ENCODE peak calls at places on chromosomes 2 and 18, in nine cellular contexts. I, J, M, C, W, F, G, X and T are unnamed samples.

GRCh38 chr2:3418766-3419165 is 39.3 kb downstream of the TRAPPC12 start:
- DNase-seq in I (no peak), J (no peak), M (no peak), C (no peak), W (no peak), F (no peak), G (no peak), X (no peak), T (no peak)

GRCh38 chr18:60892855-60893254 is 440.4 kb upstream of the CDH20 start:
- DNase-seq in I (peak), J (no peak), M (peak), C (no peak), W (peak), F (no peak), G (no peak), X (no peak), T (no peak)

GRCh38 chr2:227545990-227546389 is 52.7 kb upstream of the SCYGR2 start:
- DNase-seq in I (no peak), J (peak), M (no peak), C (no peak), W (peak), F (peak), G (no peak), X (no peak), T (peak)

GRCh38 chr2:191701696-191702095 is 23.8 kb downstream of the NABP1 start:
- DNase-seq in I (no peak), J (no peak), M (no peak), C (no peak), W (no peak), F (no peak), G (no peak), X (no peak), T (no peak)

GRCh38 chr2:126855606-126856005 is 43.1 kb upstream of the TEX51 start:
- DNase-seq in I (no peak), J (no peak), M (no peak), C (no peak), W (no peak), F (no peak), G (no peak), X (no peak), T (no peak)

GRCh38 chr18:31973929-31974546 is 31.1 kb upstream of the TRAPPC8 start:
- DNase-seq in I (no peak), J (no peak), M (no peak), C (no peak), W (no peak), F (no peak), G (no peak), X (no peak), T (no peak)

GRCh38 chr2:144946263-144946662 is 426.3 kb upstream of the ZEB2 start:
- DNase-seq in I (no peak), J (no peak), M (no peak), C (no peak), W (no peak), F (no peak), G (no peak), X (no peak), T (no peak)

GRCh38 chr2:132670104-132670960 is at the start of gene LYPD1:
- DNase-seq in I (no peak), J (peak), M (no peak), C (peak), W (peak), F (peak), G (peak), X (peak), T (no peak)

GRCh38 chr2:99127999-99128398 is 13.5 kb upstream of the C2orf15 start:
- DNase-seq in I (no peak), J (no peak), M (no peak), C (no peak), W (no peak), F (no peak), G (no peak), X (no peak), T (no peak)

GRCh38 chr2:112065966-112066365 is 10.9 kb downstream of the TMEM87B start:
- DNase-seq in I (no peak), J (no peak), M (peak), C (peak), W (peak), F (no peak), G (no peak), X (no peak), T (no peak)

GRCh38 chr2:59151805-59152204 is 910.7 kb upstream of the FANCL start:
- DNase-seq in I (no peak), J (no peak), M (no peak), C (no peak), W (no peak), F (no peak), G (no peak), X (no peak), T (no peak)

GRCh38 chr18:13283746-13284145 is 65.2 kb downstream of the LDLRAD4 start:
- DNase-seq in I (no peak), J (no peak), M (no peak), C (no peak), W (no peak), F (no peak), G (no peak), X (no peak), T (no peak)

GRCh38 chr2:127576433-127577207 is 41.1 kb downstream of the MYO7B start:
- DNase-seq in I (peak), J (peak), M (no peak), C (peak), W (peak), F (no peak), G (no peak), X (no peak), T (peak)

GRCh38 chr18:8771930-8772329 is 66.6 kb downstream of the MTCL1 start:
- DNase-seq in I (no peak), J (no peak), M (no peak), C (no peak), W (no peak), F (no peak), G (no peak), X (no peak), T (no peak)

GRCh38 chr2:213150315-213150951 is 979 bp downstream of the IKZF2 start:
- DNase-seq in I (no peak), J (no peak), M (no peak), C (peak), W (peak), F (no peak), G (no peak), X (peak), T (no peak)

GRCh38 chr18:57797209-57797651 is 5.9 kb downstream of the ATP8B1 start:
- DNase-seq in I (no peak), J (no peak), M (no peak), C (peak), W (no peak), F (no peak), G (no peak), X (no peak), T (no peak)

GRCh38 chr2:120989911-120990441 is 254.3 kb downstream of the GLI2 start:
- DNase-seq in I (no peak), J (no peak), M (no peak), C (peak), W (no peak), F (no peak), G (no peak), X (no peak), T (no peak)

GRCh38 chr18:43661570-43661969 is 384.3 kb upstream of the SYT4 start:
- DNase-seq in I (no peak), J (no peak), M (peak), C (no peak), W (peak), F (no peak), G (no peak), X (peak), T (no peak)

GRCh38 chr2:127634066-127634617 is 11.8 kb upstream of the GPR17 start:
- DNase-seq in I (no peak), J (no peak), M (no peak), C (peak), W (no peak), F (no peak), G (no peak), X (no peak), T (no peak)

GRCh38 chr2:158889135-158889853 is 79.1 kb upstream of the TANC1 start:
- DNase-seq in I (no peak), J (no peak), M (no peak), C (peak), W (no peak), F (no peak), G (no peak), X (no peak), T (no peak)

GRCh38 chr18:49247786-49248185 is 212.7 kb downstream of the DYM start:
- DNase-seq in I (no peak), J (no peak), M (no peak), C (no peak), W (no peak), F (no peak), G (no peak), X (no peak), T (no peak)

GRCh38 chr2:36450466-36451196 is 95.1 kb downstream of the CRIM1 start:
- DNase-seq in I (no peak), J (no peak), M (no peak), C (peak), W (peak), F (no peak), G (peak), X (no peak), T (no peak)

GRCh38 chr2:232363784-232364615 is 14.6 kb upstream of the ALPP start:
- DNase-seq in I (no peak), J (peak), M (no peak), C (peak), W (no peak), F (peak), G (no peak), X (no peak), T (peak)

GRCh38 chr2:1809726-1810125 is 65.4 kb upstream of the PXDN start:
- DNase-seq in I (no peak), J (peak), M (no peak), C (peak), W (no peak), F (no peak), G (no peak), X (no peak), T (no peak)

GRCh38 chr2:217092710-217093379 is 233.0 kb upstream of the TNP1 start:
- DNase-seq in I (no peak), J (no peak), M (no peak), C (no peak), W (no peak), F (no peak), G (no peak), X (no peak), T (no peak)

GRCh38 chr2:25115902-25116301 is 52.5 kb downstream of the POMC start:
- DNase-seq in I (no peak), J (no peak), M (peak), C (no peak), W (no peak), F (no peak), G (no peak), X (no peak), T (no peak)

GRCh38 chr2:132282911-132283310 is 121.2 kb upstream of the ANKRD30BL start:
- DNase-seq in I (no peak), J (no peak), M (no peak), C (no peak), W (no peak), F (no peak), G (no peak), X (no peak), T (no peak)

GRCh38 chr2:166088634-166089033 is 39.2 kb downstream of the SCN1A start:
- DNase-seq in I (no peak), J (no peak), M (no peak), C (peak), W (peak), F (no peak), G (no peak), X (no peak), T (no peak)

GRCh38 chr2:143171817-143172216 is 42.6 kb downstream of the ARHGAP15 start:
- DNase-seq in I (no peak), J (no peak), M (no peak), C (no peak), W (no peak), F (no peak), G (no peak), X (peak), T (no peak)

GRCh38 chr2:74290466-74291216 is 52.6 kb downstream of the SLC4A5 start:
- DNase-seq in I (no peak), J (no peak), M (no peak), C (no peak), W (no peak), F (peak), G (no peak), X (no peak), T (peak)

GRCh38 chr2:118062669-118063068 is 25.6 kb upstream of the INSIG2 start:
- DNase-seq in I (no peak), J (no peak), M (no peak), C (no peak), W (no peak), F (no peak), G (no peak), X (no peak), T (no peak)

GRCh38 chr2:130796280-130796679 is 40.4 kb upstream of the ARHGEF4 start:
- DNase-seq in I (no peak), J (peak), M (no peak), C (no peak), W (no peak), F (no peak), G (no peak), X (peak), T (no peak)

GRCh38 chr2:100813527-100813926 is 6.4 kb upstream of the NPAS2 start:
- DNase-seq in I (no peak), J (no peak), M (peak), C (peak), W (peak), F (no peak), G (no peak), X (no peak), T (no peak)

GRCh38 chr2:207311316-207312005 is 145.7 kb upstream of the KLF7 start:
- DNase-seq in I (no peak), J (no peak), M (peak), C (peak), W (peak), F (no peak), G (peak), X (no peak), T (no peak)

GRCh38 chr18:6561029-6561861 is 146.5 kb upstream of the L3MBTL4 start:
- DNase-seq in I (peak), J (no peak), M (peak), C (no peak), W (no peak), F (no peak), G (no peak), X (no peak), T (no peak)

GRCh38 chr2:160859086-160859485 is 301.1 kb upstream of the TANK start:
- DNase-seq in I (peak), J (no peak), M (no peak), C (no peak), W (no peak), F (no peak), G (no peak), X (no peak), T (no peak)

GRCh38 chr18:51731070-51731469 is 533.6 kb upstream of the MEX3C start:
- DNase-seq in I (no peak), J (no peak), M (no peak), C (no peak), W (no peak), F (no peak), G (no peak), X (no peak), T (no peak)

GRCh38 chr2:68736086-68736485 is 1.5 kb downstream of the ARHGAP25 start:
- DNase-seq in I (no peak), J (no peak), M (no peak), C (no peak), W (no peak), F (no peak), G (no peak), X (no peak), T (no peak)

GRCh38 chr2:39246382-39246980 is 2.7 kb upstream of the CDKL4 start:
- DNase-seq in I (no peak), J (no peak), M (no peak), C (no peak), W (no peak), F (no peak), G (no peak), X (no peak), T (no peak)